ENCODE peak calls at places on chromosomes 6 and 20, in six cellular contexts. P is BE2C; T is fibroblast of lung; C is GM20000; E is astrocyte of the spinal cord; B is CD8-positive, alpha-beta T cell. H is an unnamed sample.
A peak's percentile ranks its signal among the peaks of the same experiment; 100 is the strongest.

GRCh38 chr6:34476462-34476861 is 10.6 kb downstream of the PACSIN1 start:
- DNase-seq in B (no peak), P (no peak), E (no peak), C (no peak), T (no peak), H (no peak)

GRCh38 chr6:143733500-143733899 is 55.7 kb downstream of the PHACTR2 start:
- DNase-seq in T (no peak), C (no peak), E (no peak), P (no peak), B (no peak), H (no peak)

GRCh38 chr20:45019027-45019763 is 52.9 kb downstream of the STK4 start:
- DNase-seq in P (no peak), B (no peak), C (no peak), E (no peak), T (no peak), H (no peak)

GRCh38 chr6:137692806-137693205 is 174.3 kb upstream of the TNFAIP3 start:
- DNase-seq in T (no peak), E (peak; percentile 10), C (no peak), B (no peak), P (no peak), H (no peak)

GRCh38 chr6:72941751-72942150 is 283.5 kb downstream of the KHDC1L start:
- DNase-seq in B (no peak), E (no peak), C (no peak), P (no peak), T (no peak), H (no peak)

GRCh38 chr20:48919336-48919881 is 2.1 kb upstream of the ARFGEF2 start:
- DNase-seq in P (no peak), B (no peak), E (no peak), T (no peak), C (no peak), H (no peak)

GRCh38 chr6:163323719-163324118 is 90.8 kb upstream of the QKI start:
- DNase-seq in E (no peak), B (no peak), T (no peak), P (no peak), C (no peak), H (no peak)

GRCh38 chr20:25553819-25554296 is 31.5 kb downstream of the NINL start:
- DNase-seq in E (peak; percentile 58), P (peak; percentile 71), B (no peak), T (peak; percentile 63), C (no peak), H (no peak)

GRCh38 chr6:2633763-2634150 is 117.0 kb downstream of the MYLK4 start:
- DNase-seq in C (no peak), P (no peak), E (no peak), B (no peak), T (no peak), H (no peak)

GRCh38 chr20:49951160-49951559 is 15.0 kb downstream of the RNF114 start:
- DNase-seq in C (no peak), P (no peak), B (no peak), E (peak; percentile 66), T (peak; percentile 78), H (no peak)

GRCh38 chr6:94645191-94645590 is 932.1 kb upstream of the MANEA start:
- DNase-seq in E (no peak), P (no peak), B (no peak), C (no peak), T (no peak), H (no peak)

GRCh38 chr6:24283043-24283985 is 74.5 kb downstream of the DCDC2 start:
- DNase-seq in T (peak; percentile 72), B (no peak), P (peak; percentile 86), C (peak; percentile 74), E (peak; percentile 85), H (peak; percentile 6)

GRCh38 chr20:39993737-39994136 is 695.3 kb downstream of the MAFB start:
- DNase-seq in P (peak; percentile 36), T (no peak), E (no peak), C (no peak), B (no peak), H (no peak)

GRCh38 chr6:31399589-31400466 is 3.6 kb upstream of the MICA start:
- DNase-seq in P (peak; percentile 57), B (peak; percentile 47), C (peak; percentile 69), T (peak; percentile 89), E (peak; percentile 82), H (peak; percentile 45)
- TF ChIP-seq CTCF in P (peak; percentile 84), B (peak; percentile 56), C (peak; percentile 94), T (peak; percentile 93), E (peak; percentile 98), H (peak; percentile 98)

DNA sequence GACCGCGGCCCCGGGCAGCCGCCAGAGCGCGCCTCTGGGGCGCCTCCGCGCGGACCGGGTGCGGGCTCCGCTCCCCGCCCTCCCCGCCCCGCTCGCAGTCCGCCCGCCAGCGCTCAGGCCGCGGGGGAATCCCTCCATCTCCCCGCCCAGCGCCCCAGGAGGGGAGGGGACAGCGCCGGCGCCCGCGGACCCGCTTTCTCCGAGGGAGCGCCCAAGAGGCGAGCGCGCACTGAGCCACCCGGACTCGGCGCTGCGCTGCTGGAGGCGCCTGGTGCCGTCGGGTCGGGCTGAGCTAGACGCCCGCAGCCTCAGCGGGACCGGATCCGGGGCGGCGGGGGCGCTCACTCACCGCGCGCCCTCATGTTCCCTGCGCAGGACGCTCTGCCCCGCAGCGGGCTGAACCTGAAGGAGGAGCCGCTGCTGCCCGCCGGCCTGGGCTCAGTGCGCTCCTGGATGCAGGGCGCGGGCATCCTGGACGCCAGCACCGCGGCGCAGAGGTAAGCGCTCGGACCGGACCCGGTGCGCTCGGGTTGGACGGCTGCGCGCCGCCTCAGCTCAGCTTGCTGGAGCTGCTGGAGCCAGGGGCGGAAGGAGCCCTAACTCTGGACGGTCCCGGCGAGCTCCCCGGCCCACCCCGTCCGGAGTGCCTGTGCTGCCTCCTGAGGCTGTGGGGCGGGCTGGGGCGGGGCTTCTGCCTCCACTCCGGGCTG is 861 bp downstream of the EBF4 start:
- DNase-seq in C (peak; percentile 88), E (no peak), B (peak; percentile 29), T (peak; percentile 5), P (peak; percentile 34), H (no peak)
- TF ChIP-seq CTCF in C (no peak), E (no peak), B (no peak), T (no peak), P (no peak), H (no peak)

DNA sequence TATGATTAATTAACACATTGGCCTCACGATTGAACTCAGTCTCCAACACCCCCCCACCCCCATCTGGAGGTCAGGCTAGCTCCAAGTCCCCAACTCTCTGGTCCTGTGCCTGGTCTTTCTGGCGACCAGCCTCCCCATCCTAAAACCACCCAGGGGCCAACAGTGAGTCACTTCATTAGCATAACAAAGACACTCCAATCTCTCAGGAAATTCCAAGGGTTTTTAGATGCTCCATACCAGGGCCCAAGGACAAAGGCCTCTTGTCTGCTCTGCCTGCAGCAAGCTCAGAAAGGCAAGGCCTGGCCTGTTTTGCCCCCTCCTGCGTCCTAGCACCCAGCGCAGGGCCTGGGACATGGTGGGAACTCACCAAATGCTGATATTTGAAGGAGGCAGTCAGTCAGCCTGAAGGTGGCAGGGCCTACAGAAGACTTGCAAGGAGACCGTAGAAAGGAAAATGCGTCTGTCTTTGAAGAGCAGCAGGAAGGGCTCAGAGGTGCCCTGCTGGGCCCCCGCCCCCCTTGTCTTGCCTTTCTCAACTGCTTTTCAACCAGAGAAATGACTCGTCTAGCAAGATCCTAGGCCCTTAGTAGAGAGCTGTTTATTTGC is 184.7 kb downstream of the CDH4 start:
- DNase-seq in T (peak; percentile 37), B (no peak), E (peak; percentile 95), C (no peak), P (no peak), H (no peak)
- TF ChIP-seq CTCF in T (no peak), B (no peak), E (peak; percentile 33), C (no peak), P (no peak), H (no peak)

DNA sequence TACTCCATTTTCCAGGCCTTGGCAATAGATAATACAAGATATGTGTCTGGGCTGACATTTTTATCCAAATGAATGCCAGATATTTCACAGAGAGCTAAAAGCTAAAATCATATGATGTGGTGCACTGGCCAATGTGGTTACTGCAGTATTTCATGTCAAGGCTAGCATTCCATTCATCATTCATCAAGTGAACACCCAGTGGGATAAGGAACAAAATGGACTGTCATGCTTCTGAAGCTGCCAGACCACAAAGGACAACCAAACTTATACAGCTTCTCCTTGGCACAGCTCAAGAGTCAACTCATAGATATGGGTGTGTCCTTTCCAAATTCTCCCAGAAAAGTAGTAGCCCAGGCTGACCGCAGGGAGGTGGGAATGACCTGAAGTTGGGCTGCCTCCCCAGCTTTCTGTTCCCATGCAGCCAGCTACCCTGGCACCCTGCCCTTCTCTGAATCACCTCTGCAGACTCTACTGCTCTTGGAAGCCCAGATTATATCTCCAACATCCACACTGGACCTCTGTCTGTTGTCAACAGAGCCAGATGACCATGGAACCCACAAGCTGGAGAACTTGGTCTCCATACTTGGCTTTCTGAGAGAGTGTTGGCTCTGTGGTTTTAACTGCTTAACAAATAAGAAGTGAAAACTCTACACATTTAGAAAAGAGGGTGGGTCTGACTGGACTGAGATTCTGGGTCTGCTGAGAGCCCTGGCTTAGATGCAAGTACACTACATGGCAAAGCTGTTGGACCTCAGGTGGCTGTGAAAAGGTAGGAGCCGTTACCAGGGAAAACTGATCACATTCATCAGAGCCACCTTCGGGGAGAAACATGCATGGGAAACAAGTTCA is 122.8 kb downstream of the ALDH8A1 start:
- DNase-seq in C (no peak), B (no peak), E (peak; percentile 91), T (peak; percentile 96), P (peak; percentile 47), H (peak; percentile 94)
- TF ChIP-seq CTCF in C (no peak), B (no peak), E (no peak), T (peak; percentile 28), P (no peak), H (peak; percentile 14)

DNA sequence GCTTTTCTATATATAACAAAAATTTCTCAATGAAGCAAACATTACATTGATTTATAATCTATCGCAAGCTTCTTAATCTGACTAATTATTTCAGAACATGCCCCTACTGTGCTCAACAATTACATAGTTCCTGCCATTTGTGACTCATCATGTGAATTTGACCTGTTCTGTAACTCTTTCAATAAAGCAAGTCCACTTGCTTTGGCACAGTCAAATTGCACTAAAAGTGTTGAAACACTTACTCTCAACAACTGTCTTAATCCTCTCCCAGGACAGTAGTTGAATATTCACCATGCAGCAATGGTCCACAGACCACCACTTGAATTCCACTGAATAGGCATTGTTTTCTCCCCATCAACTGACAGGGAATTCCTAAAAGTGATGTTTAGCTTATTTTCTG is 67.7 kb upstream of the SPTLC3 start:
- DNase-seq in B (no peak), E (peak; percentile 61), C (no peak), P (no peak), T (peak; percentile 56), H (no peak)
- TF ChIP-seq CTCF in B (no peak), E (no peak), C (no peak), P (no peak), T (no peak), H (no peak)

H was measured in BJ.